ENCODE peak calls at places on chromosomes 13 and 19, in seven cellular contexts. One of them, this sample, is unnamed.

GRCh38 chr13:42075517-42075916 is 27.1 kb downstream of the DGKH start:
- DNase-seq in HCT116: no peak
- DNase-seq in HepG2: no peak
- DNase-seq in K562: no peak
- DNase-seq in H1: no peak
- DNase-seq in SK-N-SH: no peak
- DNase-seq in GM12878: no peak
- DNase-seq in this sample: no peak

GRCh38 chr13:81987677-81988357 is 1646.9 kb upstream of the SPRY2 start:
- DNase-seq in H1: no peak
- DNase-seq in HepG2: no peak
- DNase-seq in K562: no peak
- DNase-seq in SK-N-SH: no peak
- DNase-seq in GM12878: no peak
- DNase-seq in HCT116: no peak
- DNase-seq in this sample: peak; percentile 75

GRCh38 chr19:45156231-45156630 is 4.6 kb downstream of the NKPD1 start:
- DNase-seq in HCT116: no peak
- DNase-seq in GM12878: no peak
- DNase-seq in HepG2: no peak
- DNase-seq in H1: no peak
- DNase-seq in SK-N-SH: no peak
- DNase-seq in K562: no peak
- DNase-seq in this sample: no peak

GRCh38 chr13:103772576-103772975 is 706.4 kb upstream of the SLC10A2 start:
- DNase-seq in SK-N-SH: no peak
- DNase-seq in GM12878: no peak
- DNase-seq in HCT116: no peak
- DNase-seq in K562: peak; percentile 1
- DNase-seq in HepG2: peak; percentile 3
- DNase-seq in H1: no peak
- DNase-seq in this sample: no peak

GRCh38 chr13:59172076-59172475 is 991.7 kb downstream of the DIAPH3 start:
- DNase-seq in SK-N-SH: no peak
- DNase-seq in H1: no peak
- DNase-seq in HCT116: no peak
- DNase-seq in HepG2: no peak
- DNase-seq in K562: no peak
- DNase-seq in GM12878: no peak
- DNase-seq in this sample: no peak

GRCh38 chr19:24032651-24033050 is 54.3 kb upstream of the ZNF254 start:
- DNase-seq in SK-N-SH: no peak
- DNase-seq in H1: no peak
- DNase-seq in K562: no peak
- DNase-seq in GM12878: no peak
- DNase-seq in HepG2: no peak
- DNase-seq in HCT116: no peak
- DNase-seq in this sample: no peak

GRCh38 chr19:2807379-2808128 is 12.1 kb upstream of the ZNF554 start:
- DNase-seq in GM12878: no peak
- DNase-seq in HepG2: no peak
- DNase-seq in HCT116: no peak
- DNase-seq in K562: no peak
- DNase-seq in H1: no peak
- DNase-seq in SK-N-SH: peak; percentile 21
- DNase-seq in this sample: no peak

GRCh38 chr13:92564942-92565341 is 661.7 kb upstream of the GPC6 start:
- DNase-seq in K562: no peak
- DNase-seq in H1: no peak
- DNase-seq in HCT116: no peak
- DNase-seq in HepG2: no peak
- DNase-seq in GM12878: no peak
- DNase-seq in SK-N-SH: no peak
- DNase-seq in this sample: no peak

GRCh38 chr19:31586282-31586681 is 237.0 kb upstream of the TSHZ3 start:
- DNase-seq in K562: no peak
- DNase-seq in HCT116: no peak
- DNase-seq in H1: no peak
- DNase-seq in SK-N-SH: no peak
- DNase-seq in GM12878: no peak
- DNase-seq in HepG2: no peak
- DNase-seq in this sample: no peak

GRCh38 chr13:75829874-75830273 is 193.7 kb downstream of the LMO7 start:
- DNase-seq in SK-N-SH: no peak
- DNase-seq in H1: no peak
- DNase-seq in GM12878: no peak
- DNase-seq in K562: no peak
- DNase-seq in HepG2: no peak
- DNase-seq in HCT116: no peak
- DNase-seq in this sample: no peak

GRCh38 chr13:49563513-49563912 is 21.8 kb downstream of the RCBTB1 start:
- DNase-seq in H1: no peak
- DNase-seq in K562: no peak
- DNase-seq in SK-N-SH: no peak
- DNase-seq in HepG2: no peak
- DNase-seq in GM12878: no peak
- DNase-seq in HCT116: no peak
- DNase-seq in this sample: no peak

GRCh38 chr13:45812599-45813372 is 38.8 kb downstream of the SIAH3 start:
- DNase-seq in HCT116: no peak
- DNase-seq in HepG2: no peak
- DNase-seq in SK-N-SH: no peak
- DNase-seq in K562: no peak
- DNase-seq in H1: no peak
- DNase-seq in GM12878: no peak
- DNase-seq in this sample: no peak

GRCh38 chr13:111893607-111894443 is 173.1 kb upstream of the SOX1 start:
- DNase-seq in HCT116: no peak
- DNase-seq in H1: no peak
- DNase-seq in K562: no peak
- DNase-seq in HepG2: no peak
- DNase-seq in GM12878: no peak
- DNase-seq in SK-N-SH: no peak
- DNase-seq in this sample: no peak

GRCh38 chr19:2253106-2254051 is 2.8 kb downstream of the JSRP1 start:
- DNase-seq in HepG2: peak; percentile 45
- DNase-seq in H1: no peak
- DNase-seq in SK-N-SH: peak; percentile 58
- DNase-seq in HCT116: no peak
- DNase-seq in K562: no peak
- DNase-seq in GM12878: no peak
- DNase-seq in this sample: no peak

GRCh38 chr19:18057557-18057956 is 29.2 kb downstream of the IL12RB1 start:
- DNase-seq in H1: no peak
- DNase-seq in GM12878: no peak
- DNase-seq in K562: no peak
- DNase-seq in SK-N-SH: no peak
- DNase-seq in HepG2: no peak
- DNase-seq in HCT116: no peak
- DNase-seq in this sample: no peak

GRCh38 chr19:1875646-1876493 is 9.4 kb downstream of the ABHD17A start:
- DNase-seq in SK-N-SH: peak; percentile 96
- DNase-seq in HepG2: peak; percentile 79
- DNase-seq in GM12878: peak; percentile 51
- DNase-seq in K562: peak; percentile 97
- DNase-seq in H1: no peak
- DNase-seq in HCT116: peak; percentile 68
- DNase-seq in this sample: peak; percentile 90

GRCh38 chr19:13137290-13137794 is 12.8 kb downstream of the STX10 start:
- DNase-seq in GM12878: no peak
- DNase-seq in SK-N-SH: no peak
- DNase-seq in H1: no peak
- DNase-seq in HCT116: no peak
- DNase-seq in HepG2: no peak
- DNase-seq in K562: no peak
- DNase-seq in this sample: no peak

GRCh38 chr13:83618966-83619365 is 263.3 kb downstream of the SLITRK1 start:
- DNase-seq in H1: no peak
- DNase-seq in K562: no peak
- DNase-seq in HCT116: peak; percentile 18
- DNase-seq in HepG2: no peak
- DNase-seq in SK-N-SH: no peak
- DNase-seq in GM12878: no peak
- DNase-seq in this sample: no peak

GRCh38 chr13:106350208-106350607 is 185.3 kb downstream of the EFNB2 start:
- DNase-seq in GM12878: no peak
- DNase-seq in HepG2: no peak
- DNase-seq in H1: no peak
- DNase-seq in SK-N-SH: no peak
- DNase-seq in HCT116: peak; percentile 59
- DNase-seq in K562: no peak
- DNase-seq in this sample: no peak

GRCh38 chr13:67515895-67516294 is 285.8 kb upstream of the PCDH9 start:
- DNase-seq in SK-N-SH: no peak
- DNase-seq in H1: no peak
- DNase-seq in GM12878: no peak
- DNase-seq in HCT116: no peak
- DNase-seq in HepG2: no peak
- DNase-seq in K562: no peak
- DNase-seq in this sample: no peak

GRCh38 chr13:91305652-91306051 is 41.8 kb upstream of the MIR17HG start:
- DNase-seq in HCT116: no peak
- DNase-seq in GM12878: no peak
- DNase-seq in K562: no peak
- DNase-seq in SK-N-SH: no peak
- DNase-seq in HepG2: no peak
- DNase-seq in H1: no peak
- DNase-seq in this sample: no peak

GRCh38 chr13:91304740-91305139 is 42.7 kb upstream of the MIR17HG start:
- DNase-seq in SK-N-SH: no peak
- DNase-seq in GM12878: no peak
- DNase-seq in H1: no peak
- DNase-seq in HepG2: no peak
- DNase-seq in HCT116: no peak
- DNase-seq in K562: no peak
- DNase-seq in this sample: no peak

GRCh38 chr13:91311491-91311890 is 36.0 kb upstream of the MIR17HG start:
- DNase-seq in SK-N-SH: no peak
- DNase-seq in GM12878: no peak
- DNase-seq in H1: no peak
- DNase-seq in HepG2: no peak
- DNase-seq in HCT116: no peak
- DNase-seq in K562: no peak
- DNase-seq in this sample: no peak

GRCh38 chr13:91308299-91308698 is 39.2 kb upstream of the MIR17HG start:
- DNase-seq in SK-N-SH: no peak
- DNase-seq in GM12878: no peak
- DNase-seq in HepG2: no peak
- DNase-seq in K562: no peak
- DNase-seq in H1: no peak
- DNase-seq in HCT116: no peak
- DNase-seq in this sample: no peak

GRCh38 chr13:91307887-91308286 is 39.6 kb upstream of the MIR17HG start:
- DNase-seq in K562: no peak
- DNase-seq in H1: no peak
- DNase-seq in HepG2: no peak
- DNase-seq in HCT116: no peak
- DNase-seq in GM12878: no peak
- DNase-seq in SK-N-SH: no peak
- DNase-seq in this sample: no peak
- TF ChIP-seq YY1 in K562: no peak
- TF ChIP-seq YY1 in H1: no peak
- TF ChIP-seq YY1 in HepG2: no peak
- TF ChIP-seq YY1 in HCT116: no peak
- TF ChIP-seq YY1 in GM12878: no peak
- TF ChIP-seq YY1 in SK-N-SH: no peak
- TF ChIP-seq YY1 in this sample: no peak

GRCh38 chr13:85194482-85194881 is 604.7 kb downstream of the SLITRK6 start:
- DNase-seq in K562: no peak
- DNase-seq in HCT116: no peak
- DNase-seq in HepG2: no peak
- DNase-seq in H1: no peak
- DNase-seq in GM12878: no peak
- DNase-seq in SK-N-SH: no peak
- DNase-seq in this sample: no peak

GRCh38 chr13:85191996-85192395 is 607.2 kb downstream of the SLITRK6 start:
- DNase-seq in K562: no peak
- DNase-seq in HCT116: no peak
- DNase-seq in SK-N-SH: no peak
- DNase-seq in GM12878: no peak
- DNase-seq in HepG2: no peak
- DNase-seq in H1: no peak
- DNase-seq in this sample: no peak

DNA sequence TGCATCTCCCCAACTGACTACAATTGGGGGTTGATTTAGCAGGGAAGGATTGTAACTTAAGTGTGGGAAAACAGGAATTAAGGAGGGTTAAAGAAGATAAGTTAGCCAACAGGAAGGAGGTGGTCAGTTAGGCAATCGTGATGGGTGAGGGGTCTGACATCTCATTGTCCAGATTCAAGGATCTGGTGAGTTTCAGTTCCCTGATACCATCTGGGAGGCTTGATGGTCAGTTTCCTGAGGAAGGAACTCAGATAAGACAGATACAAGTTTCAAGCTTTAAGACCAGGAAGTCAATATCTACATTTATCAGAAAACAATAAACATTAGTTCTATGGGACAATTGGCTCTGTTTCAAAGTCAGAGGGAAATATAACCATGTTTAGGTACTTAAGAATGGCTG is 601.8 kb downstream of the SLITRK6 start:
- DNase-seq in HepG2: no peak
- DNase-seq in HCT116: no peak
- DNase-seq in SK-N-SH: no peak
- DNase-seq in H1: no peak
- DNase-seq in K562: no peak
- DNase-seq in GM12878: no peak
- DNase-seq in this sample: no peak
- TF ChIP-seq YY1 in HepG2: no peak
- TF ChIP-seq YY1 in HCT116: no peak
- TF ChIP-seq YY1 in SK-N-SH: no peak
- TF ChIP-seq YY1 in H1: no peak
- TF ChIP-seq YY1 in K562: no peak
- TF ChIP-seq YY1 in GM12878: no peak
- TF ChIP-seq YY1 in this sample: no peak

DNA sequence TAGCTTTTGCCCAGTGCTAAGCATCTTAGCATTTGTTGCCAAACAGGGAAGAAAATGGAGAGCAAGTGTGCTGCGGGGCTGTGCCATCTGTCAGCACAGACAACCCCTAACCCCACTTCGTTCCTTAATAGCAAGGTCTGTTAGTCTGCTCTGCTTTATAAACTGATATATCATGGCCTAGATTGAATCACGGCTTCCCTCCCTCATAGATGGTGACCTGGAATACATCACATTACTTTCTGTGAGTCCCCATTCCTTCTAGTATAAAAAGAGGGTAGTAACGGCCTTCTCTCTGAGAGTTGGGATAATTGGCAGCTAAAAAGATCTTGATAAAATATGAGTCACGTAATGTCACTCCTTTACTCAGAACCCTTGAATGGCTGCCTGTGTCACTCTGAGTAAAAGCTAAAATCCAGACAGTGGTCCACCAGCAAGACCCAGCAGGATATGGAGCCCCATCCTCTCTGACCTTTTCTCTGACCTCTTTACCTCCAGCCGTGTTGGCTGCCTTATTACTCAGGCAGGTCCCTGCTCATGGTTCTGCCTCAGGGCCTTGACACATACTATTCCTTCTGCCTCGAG is 151.7 kb downstream of the DLEU7 start:
- DNase-seq in H1: no peak
- DNase-seq in SK-N-SH: peak; percentile 48
- DNase-seq in GM12878: no peak
- DNase-seq in K562: peak; percentile 18
- DNase-seq in HCT116: no peak
- DNase-seq in HepG2: no peak
- DNase-seq in this sample: no peak
- TF ChIP-seq YY1 in H1: no peak
- TF ChIP-seq YY1 in SK-N-SH: no peak
- TF ChIP-seq YY1 in GM12878: no peak
- TF ChIP-seq YY1 in K562: no peak
- TF ChIP-seq YY1 in HCT116: no peak
- TF ChIP-seq YY1 in HepG2: no peak
- TF ChIP-seq YY1 in this sample: no peak

GRCh38 chr19:48926909-48927308 is 6.6 kb upstream of the DHDH start:
- DNase-seq in HepG2: no peak
- DNase-seq in H1: no peak
- DNase-seq in K562: peak; percentile 85
- DNase-seq in GM12878: no peak
- DNase-seq in HCT116: peak; percentile 75
- DNase-seq in SK-N-SH: no peak
- DNase-seq in this sample: no peak
- TF ChIP-seq YY1 in HepG2: no peak
- TF ChIP-seq YY1 in H1: no peak
- TF ChIP-seq YY1 in K562: no peak
- TF ChIP-seq YY1 in GM12878: no peak
- TF ChIP-seq YY1 in HCT116: no peak
- TF ChIP-seq YY1 in SK-N-SH: no peak
- TF ChIP-seq YY1 in this sample: no peak